ENCODE peak calls at places on chromosomes 7 and 10, in six cellular contexts. One of them, this sample, is unnamed.

GRCh38 chr7:3981281-3981680 is 680.2 kb downstream of the SDK1 start:
- DNase-seq in HL-60: no peak
- DNase-seq in HTR-8/SVneo: no peak
- DNase-seq in sciatic nerve: no peak
- DNase-seq in Calu3: no peak
- DNase-seq in T-helper 9 cell: no peak
- DNase-seq in this sample: no peak

GRCh38 chr10:96743988-96744585 is 23.8 kb upstream of the PIK3AP1 start:
- DNase-seq in HL-60: peak
- DNase-seq in HTR-8/SVneo: no peak
- DNase-seq in sciatic nerve: no peak
- DNase-seq in Calu3: no peak
- DNase-seq in T-helper 9 cell: no peak
- DNase-seq in this sample: no peak

GRCh38 chr10:77553966-77554365 is 83.6 kb downstream of the KCNMA1 start:
- DNase-seq in HL-60: no peak
- DNase-seq in HTR-8/SVneo: no peak
- DNase-seq in sciatic nerve: no peak
- DNase-seq in Calu3: no peak
- DNase-seq in T-helper 9 cell: no peak
- DNase-seq in this sample: no peak

GRCh38 chr10:12645449-12645848 is 296.1 kb downstream of the CAMK1D start:
- DNase-seq in HL-60: no peak
- DNase-seq in HTR-8/SVneo: no peak
- DNase-seq in sciatic nerve: no peak
- DNase-seq in Calu3: no peak
- DNase-seq in T-helper 9 cell: no peak
- DNase-seq in this sample: no peak

GRCh38 chr7:64625114-64626082 is 40.5 kb upstream of the ZNF107 start:
- DNase-seq in HL-60: no peak
- DNase-seq in HTR-8/SVneo: no peak
- DNase-seq in sciatic nerve: no peak
- DNase-seq in Calu3: no peak
- DNase-seq in T-helper 9 cell: no peak
- DNase-seq in this sample: no peak

GRCh38 chr7:50217961-50218360 is 86.6 kb upstream of the IKZF1 start:
- DNase-seq in HL-60: peak
- DNase-seq in HTR-8/SVneo: no peak
- DNase-seq in sciatic nerve: no peak
- DNase-seq in Calu3: no peak
- DNase-seq in T-helper 9 cell: no peak
- DNase-seq in this sample: no peak

GRCh38 chr7:52273685-52274610 is 761.5 kb upstream of the POM121L12 start:
- DNase-seq in HL-60: no peak
- DNase-seq in HTR-8/SVneo: no peak
- DNase-seq in sciatic nerve: peak
- DNase-seq in Calu3: no peak
- DNase-seq in T-helper 9 cell: no peak
- DNase-seq in this sample: no peak

GRCh38 chr7:157519798-157520244 is 183.0 kb downstream of the DNAJB6 start:
- DNase-seq in HL-60: no peak
- DNase-seq in HTR-8/SVneo: no peak
- DNase-seq in sciatic nerve: peak
- DNase-seq in Calu3: no peak
- DNase-seq in T-helper 9 cell: no peak
- DNase-seq in this sample: no peak

GRCh38 chr10:89216056-89216455 is 8.9 kb upstream of the CH25H start:
- DNase-seq in HL-60: no peak
- DNase-seq in HTR-8/SVneo: no peak
- DNase-seq in sciatic nerve: no peak
- DNase-seq in Calu3: no peak
- DNase-seq in T-helper 9 cell: no peak
- DNase-seq in this sample: no peak

GRCh38 chr7:151715661-151716338 is 161.1 kb downstream of the PRKAG2 start:
- DNase-seq in HL-60: no peak
- DNase-seq in HTR-8/SVneo: no peak
- DNase-seq in sciatic nerve: no peak
- DNase-seq in Calu3: peak
- DNase-seq in T-helper 9 cell: no peak
- DNase-seq in this sample: no peak

GRCh38 chr7:98352621-98353020 is 48.3 kb downstream of the BAIAP2L1 start:
- DNase-seq in HL-60: no peak
- DNase-seq in HTR-8/SVneo: no peak
- DNase-seq in sciatic nerve: no peak
- DNase-seq in Calu3: no peak
- DNase-seq in T-helper 9 cell: no peak
- DNase-seq in this sample: no peak

GRCh38 chr10:123637326-123637880 is 28.8 kb upstream of the GPR26 start:
- DNase-seq in HL-60: peak
- DNase-seq in HTR-8/SVneo: no peak
- DNase-seq in sciatic nerve: no peak
- DNase-seq in Calu3: no peak
- DNase-seq in T-helper 9 cell: no peak
- DNase-seq in this sample: no peak

GRCh38 chr10:94320285-94320914 is 42.3 kb downstream of the NOC3L start:
- DNase-seq in HL-60: peak
- DNase-seq in HTR-8/SVneo: peak
- DNase-seq in sciatic nerve: peak
- DNase-seq in Calu3: peak
- DNase-seq in T-helper 9 cell: peak
- DNase-seq in this sample: no peak